ENCODE peak calls at places on chromosomes 11 and 22, in six cellular contexts. One of them, this sample, is unnamed.
A peak's percentile ranks its signal among the peaks of the same experiment; 100 is the strongest.

GRCh38 chr11:119742263-119742861 is 13.4 kb upstream of the NECTIN1 start:
- DNase-seq in vagina: no peak
- DNase-seq in K562: peak; percentile 38
- DNase-seq in transverse colon: peak; percentile 36
- DNase-seq in HCT116: no peak
- DNase-seq in GM12878: no peak
- DNase-seq in this sample: no peak

GRCh38 chr11:69295995-69296889 is 2.3 kb downstream of the MYEOV start:
- DNase-seq in vagina: no peak
- DNase-seq in K562: no peak
- DNase-seq in transverse colon: peak; percentile 50
- DNase-seq in HCT116: no peak
- DNase-seq in GM12878: no peak
- DNase-seq in this sample: no peak

GRCh38 chr11:67290801-67291200 is 1.7 kb downstream of the ANKRD13D start:
- DNase-seq in vagina: no peak
- DNase-seq in K562: no peak
- DNase-seq in transverse colon: no peak
- DNase-seq in HCT116: no peak
- DNase-seq in GM12878: no peak
- DNase-seq in this sample: no peak

GRCh38 chr11:16584569-16584968 is 153.9 kb upstream of the C11orf58 start:
- DNase-seq in vagina: no peak
- DNase-seq in K562: no peak
- DNase-seq in transverse colon: no peak
- DNase-seq in HCT116: no peak
- DNase-seq in GM12878: no peak
- DNase-seq in this sample: no peak

GRCh38 chr11:21472256-21472655 is 720.6 kb upstream of the ANO5 start:
- DNase-seq in vagina: no peak
- DNase-seq in K562: no peak
- DNase-seq in transverse colon: no peak
- DNase-seq in HCT116: no peak
- DNase-seq in GM12878: no peak
- DNase-seq in this sample: no peak

GRCh38 chr11:92325416-92325815 is 100.8 kb downstream of the FAT3 start:
- DNase-seq in vagina: no peak
- DNase-seq in K562: no peak
- DNase-seq in transverse colon: no peak
- DNase-seq in HCT116: no peak
- DNase-seq in GM12878: no peak
- DNase-seq in this sample: no peak

GRCh38 chr11:118882489-118882888 is 1.2 kb upstream of the CXCR5 start:
- DNase-seq in vagina: no peak
- DNase-seq in K562: no peak
- DNase-seq in transverse colon: no peak
- DNase-seq in HCT116: no peak
- DNase-seq in GM12878: no peak
- DNase-seq in this sample: no peak

GRCh38 chr22:29044657-29045176 is 16.9 kb downstream of the C22orf31 start:
- DNase-seq in vagina: no peak
- DNase-seq in K562: no peak
- DNase-seq in transverse colon: no peak
- DNase-seq in HCT116: no peak
- DNase-seq in GM12878: no peak
- DNase-seq in this sample: no peak

GRCh38 chr11:121318848-121319834 is 26.6 kb downstream of the SC5D start:
- DNase-seq in vagina: no peak
- DNase-seq in K562: no peak
- DNase-seq in transverse colon: no peak
- DNase-seq in HCT116: peak; percentile 32
- DNase-seq in GM12878: no peak
- DNase-seq in this sample: no peak

GRCh38 chr22:31144223-31144622 is 3.9 kb upstream of the PLA2G3 start:
- DNase-seq in vagina: no peak
- DNase-seq in K562: no peak
- DNase-seq in transverse colon: no peak
- DNase-seq in HCT116: no peak
- DNase-seq in GM12878: no peak
- DNase-seq in this sample: no peak

GRCh38 chr11:5622802-5623201 is 2.0 kb upstream of the TRIM34 start:
- DNase-seq in vagina: no peak
- DNase-seq in K562: no peak
- DNase-seq in transverse colon: no peak
- DNase-seq in HCT116: no peak
- DNase-seq in GM12878: no peak
- DNase-seq in this sample: no peak

GRCh38 chr11:94153320-94153719 is 24.7 kb downstream of the PANX1 start:
- DNase-seq in vagina: no peak
- DNase-seq in K562: no peak
- DNase-seq in transverse colon: no peak
- DNase-seq in HCT116: no peak
- DNase-seq in GM12878: no peak
- DNase-seq in this sample: no peak

GRCh38 chr11:313787-314547 is at the start of gene IFITM1:
- DNase-seq in vagina: no peak
- DNase-seq in K562: no peak
- DNase-seq in transverse colon: peak; percentile 62
- DNase-seq in HCT116: no peak
- DNase-seq in GM12878: peak; percentile 92
- DNase-seq in this sample: peak; percentile 76

GRCh38 chr11:74139151-74139918 is 31.5 kb downstream of the C2CD3 start:
- DNase-seq in vagina: no peak
- DNase-seq in K562: no peak
- DNase-seq in transverse colon: no peak
- DNase-seq in HCT116: no peak
- DNase-seq in GM12878: no peak
- DNase-seq in this sample: no peak

GRCh38 chr11:112100457-112100856 is 13.8 kb downstream of the SDHD start:
- DNase-seq in vagina: no peak
- DNase-seq in K562: no peak
- DNase-seq in transverse colon: no peak
- DNase-seq in HCT116: no peak
- DNase-seq in GM12878: no peak
- DNase-seq in this sample: no peak

GRCh38 chr11:87454246-87454645 is 416.5 kb downstream of the TMEM135 start:
- DNase-seq in vagina: no peak
- DNase-seq in K562: no peak
- DNase-seq in transverse colon: peak; percentile 59
- DNase-seq in HCT116: no peak
- DNase-seq in GM12878: peak; percentile 25
- DNase-seq in this sample: no peak

GRCh38 chr11:117220568-117220967 is 11.3 kb downstream of the PCSK7 start:
- DNase-seq in vagina: no peak
- DNase-seq in K562: no peak
- DNase-seq in transverse colon: no peak
- DNase-seq in HCT116: no peak
- DNase-seq in GM12878: no peak
- DNase-seq in this sample: no peak
- TF ChIP-seq POLR2AphosphoS5 in vagina: no peak
- TF ChIP-seq POLR2AphosphoS5 in K562: no peak
- TF ChIP-seq POLR2AphosphoS5 in transverse colon: peak; percentile 62
- TF ChIP-seq POLR2AphosphoS5 in HCT116: no peak
- TF ChIP-seq POLR2AphosphoS5 in GM12878: no peak
- TF ChIP-seq POLR2AphosphoS5 in this sample: peak; percentile 18

DNA sequence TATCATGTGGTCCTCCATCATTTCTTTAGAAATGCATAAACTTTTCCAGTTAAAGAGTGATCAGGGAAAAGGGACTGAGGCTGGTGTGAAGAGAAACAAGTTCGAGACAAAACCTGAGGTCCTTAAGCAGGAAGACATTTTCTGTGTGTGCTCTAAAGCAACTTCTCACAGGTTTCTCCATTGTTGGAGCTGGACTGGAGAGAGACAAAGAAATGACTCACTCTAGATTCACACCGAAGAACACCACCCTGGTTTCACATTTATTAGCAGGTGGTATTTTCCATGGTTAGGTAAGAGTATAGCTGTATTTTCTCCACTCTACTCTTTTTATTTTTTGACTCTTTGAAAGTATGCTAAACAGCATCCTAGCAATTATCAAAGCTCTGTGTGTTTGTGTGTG is 736.4 kb downstream of the KCNA4 start:
- DNase-seq in vagina: no peak
- DNase-seq in K562: no peak
- DNase-seq in transverse colon: no peak
- DNase-seq in HCT116: no peak
- DNase-seq in GM12878: no peak
- DNase-seq in this sample: no peak
- TF ChIP-seq POLR2AphosphoS5 in vagina: no peak
- TF ChIP-seq POLR2AphosphoS5 in K562: no peak
- TF ChIP-seq POLR2AphosphoS5 in transverse colon: no peak
- TF ChIP-seq POLR2AphosphoS5 in HCT116: no peak
- TF ChIP-seq POLR2AphosphoS5 in GM12878: no peak
- TF ChIP-seq POLR2AphosphoS5 in this sample: no peak

GRCh38 chr22:43109511-43109910 is 1.0 kb upstream of the BIK start:
- DNase-seq in vagina: no peak
- DNase-seq in K562: no peak
- DNase-seq in transverse colon: no peak
- DNase-seq in HCT116: no peak
- DNase-seq in GM12878: no peak
- DNase-seq in this sample: no peak

GRCh38 chr22:43109921-43110443 is 568 bp upstream of the BIK start:
- DNase-seq in vagina: no peak
- DNase-seq in K562: peak; percentile 32
- DNase-seq in transverse colon: no peak
- DNase-seq in HCT116: no peak
- DNase-seq in GM12878: no peak
- DNase-seq in this sample: no peak

GRCh38 chr22:43110444-43110926 is at the start of gene BIK:
- DNase-seq in vagina: no peak
- DNase-seq in K562: peak; percentile 75
- DNase-seq in transverse colon: peak; percentile 75
- DNase-seq in HCT116: no peak
- DNase-seq in GM12878: no peak
- DNase-seq in this sample: peak; percentile 56

GRCh38 chr22:43113516-43114251 is 3.1 kb downstream of the BIK start:
- DNase-seq in vagina: no peak
- DNase-seq in K562: no peak
- DNase-seq in transverse colon: peak; percentile 39
- DNase-seq in HCT116: no peak
- DNase-seq in GM12878: no peak
- DNase-seq in this sample: no peak

DNA sequence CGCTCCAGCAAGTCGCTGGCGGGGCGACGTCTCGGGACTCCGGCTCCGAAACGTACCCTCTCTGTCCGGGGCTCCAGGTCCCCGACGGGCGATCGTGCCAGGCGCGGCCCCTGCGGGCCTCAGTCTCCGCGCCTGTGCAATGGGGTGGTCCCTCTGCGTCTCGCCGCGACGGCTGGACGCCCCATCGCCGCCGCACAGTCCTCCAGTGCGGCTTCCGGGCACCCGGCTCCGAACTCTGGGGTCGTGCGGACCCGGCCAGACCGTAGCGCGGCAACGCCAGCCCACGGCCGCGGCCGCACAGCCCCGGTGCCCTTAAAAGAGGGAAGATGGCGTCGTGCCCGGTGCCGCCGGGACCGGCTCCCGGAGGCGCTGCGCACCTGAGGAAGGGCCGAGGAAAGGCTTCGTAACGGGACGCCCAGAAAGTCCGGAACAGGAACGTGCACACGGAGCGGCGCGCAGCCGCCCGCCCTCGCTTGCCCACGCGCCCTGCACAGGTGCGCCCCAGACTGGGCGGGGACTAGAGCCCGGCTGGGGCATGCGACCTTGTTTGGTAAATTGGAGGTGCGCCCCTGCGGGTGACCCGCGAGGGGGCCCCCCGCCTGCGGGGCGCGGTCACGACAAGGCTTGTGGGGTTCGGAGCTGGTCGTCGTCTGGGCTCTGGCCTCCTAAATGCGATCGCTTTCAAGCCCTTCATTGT is 525 bp downstream of the BIK start:
- DNase-seq in vagina: no peak
- DNase-seq in K562: no peak
- DNase-seq in transverse colon: peak; percentile 66
- DNase-seq in HCT116: no peak
- DNase-seq in GM12878: no peak
- DNase-seq in this sample: peak; percentile 52
- TF ChIP-seq POLR2AphosphoS5 in vagina: no peak
- TF ChIP-seq POLR2AphosphoS5 in K562: no peak
- TF ChIP-seq POLR2AphosphoS5 in transverse colon: no peak
- TF ChIP-seq POLR2AphosphoS5 in HCT116: no peak
- TF ChIP-seq POLR2AphosphoS5 in GM12878: no peak
- TF ChIP-seq POLR2AphosphoS5 in this sample: no peak

GRCh38 chr22:38318792-38319773 is 1.9 kb upstream of the CSNK1E start:
- DNase-seq in vagina: no peak
- DNase-seq in K562: no peak
- DNase-seq in transverse colon: no peak
- DNase-seq in HCT116: no peak
- DNase-seq in GM12878: no peak
- DNase-seq in this sample: no peak

GRCh38 chr22:38316340-38317236 is 645 bp downstream of the CSNK1E start:
- DNase-seq in vagina: no peak
- DNase-seq in K562: peak; percentile 78
- DNase-seq in transverse colon: peak; percentile 68
- DNase-seq in HCT116: no peak
- DNase-seq in GM12878: no peak
- DNase-seq in this sample: peak; percentile 65

GRCh38 chr22:38317995-38318715 is 922 bp upstream of the CSNK1E start:
- DNase-seq in vagina: no peak
- DNase-seq in K562: peak; percentile 69
- DNase-seq in transverse colon: peak; percentile 85
- DNase-seq in HCT116: peak; percentile 81
- DNase-seq in GM12878: no peak
- DNase-seq in this sample: no peak

GRCh38 chr22:38315801-38316339 is 1.4 kb downstream of the CSNK1E start:
- DNase-seq in vagina: no peak
- DNase-seq in K562: no peak
- DNase-seq in transverse colon: no peak
- DNase-seq in HCT116: no peak
- DNase-seq in GM12878: no peak
- DNase-seq in this sample: no peak

GRCh38 chr22:38317237-38317994 is at the start of gene CSNK1E:
- DNase-seq in vagina: no peak
- DNase-seq in K562: peak; percentile 84
- DNase-seq in transverse colon: peak; percentile 86
- DNase-seq in HCT116: no peak
- DNase-seq in GM12878: no peak
- DNase-seq in this sample: peak; percentile 87
- TF ChIP-seq POLR2AphosphoS5 in vagina: no peak
- TF ChIP-seq POLR2AphosphoS5 in K562: no peak
- TF ChIP-seq POLR2AphosphoS5 in transverse colon: peak; percentile 19
- TF ChIP-seq POLR2AphosphoS5 in HCT116: no peak
- TF ChIP-seq POLR2AphosphoS5 in GM12878: no peak
- TF ChIP-seq POLR2AphosphoS5 in this sample: no peak

This sample was measured in GM12892.